ENCODE peak calls at places on chromosomes 4 and X, in ten cellular contexts. Z, W, L, Q, C, V, E, I, O and F are unnamed samples.

GRCh38 chr4:109075617-109076016 is 226.8 kb downstream of the COL25A1 start:
- DNase-seq in Z (no peak), E (no peak), W (no peak), I (no peak), O (no peak), Q (no peak), V (no peak), C (no peak), L (no peak), F (no peak)

GRCh38 chr4:163166041-163166579 is 580 bp downstream of the NAF1 start:
- DNase-seq in E (peak), C (peak), O (peak), L (peak), Q (peak), I (peak), W (peak), Z (peak), V (peak), F (peak)

GRCh38 chrX:47619486-47620302 is at the start of gene SYN1:
- DNase-seq in C (no peak), W (peak), E (peak), I (peak), V (peak), Z (peak), L (peak), O (peak), Q (peak), F (no peak)

GRCh38 chr4:1255151-1255550 is 6.2 kb upstream of the CTBP1 start:
- DNase-seq in Z (peak), Q (no peak), I (no peak), L (no peak), C (no peak), W (no peak), V (no peak), O (no peak), E (no peak), F (no peak)

GRCh38 chr4:87399148-87399547 is 8.2 kb upstream of the HSD17B11 start:
- DNase-seq in I (no peak), W (no peak), L (no peak), C (no peak), E (peak), O (no peak), Q (peak), V (no peak), Z (no peak), F (no peak)

GRCh38 chrX:110145854-110146253 is 142.9 kb downstream of the TMEM164 start:
- DNase-seq in V (no peak), L (no peak), Q (no peak), E (peak), O (no peak), Z (no peak), I (peak), W (peak), C (peak), F (no peak)

GRCh38 chr4:141140271-141141205 is 7.3 kb upstream of the RNF150 start:
- DNase-seq in Q (no peak), I (no peak), V (no peak), C (no peak), Z (no peak), E (no peak), L (no peak), W (no peak), O (no peak), F (no peak)

GRCh38 chr4:94801016-94801415 is 43.3 kb downstream of the BMPR1B start:
- DNase-seq in L (no peak), C (no peak), Z (no peak), V (no peak), W (no peak), Q (no peak), I (no peak), O (no peak), E (no peak), F (no peak)

GRCh38 chr4:150625033-150625432 is 43.1 kb downstream of the MAB21L2 start:
- DNase-seq in I (no peak), L (no peak), C (no peak), V (no peak), W (no peak), O (no peak), E (no peak), Z (no peak), Q (no peak), F (no peak)

GRCh38 chrX:50712777-50713176 is 101.2 kb downstream of the SHROOM4 start:
- DNase-seq in C (no peak), W (no peak), E (no peak), V (no peak), Z (no peak), O (no peak), Q (no peak), I (no peak), L (no peak), F (no peak)

GRCh38 chr4:110586137-110586850 is 36.6 kb downstream of the PITX2 start:
- DNase-seq in Q (no peak), E (no peak), I (peak), W (peak), L (no peak), C (peak), V (no peak), Z (no peak), O (no peak), F (no peak)

GRCh38 chr4:184102927-184103326 is 114.7 kb downstream of the ENPP6 start:
- DNase-seq in V (no peak), Q (no peak), O (no peak), I (no peak), C (no peak), W (no peak), Z (no peak), E (no peak), L (no peak), F (no peak)

GRCh38 chr4:139028191-139028661 is 12.6 kb downstream of the NOCT start:
- DNase-seq in Q (peak), I (no peak), E (no peak), V (no peak), O (no peak), Z (no peak), W (no peak), C (no peak), L (no peak), F (no peak)

GRCh38 chrX:16603822-16604221 is 46.1 kb upstream of the S100G start:
- DNase-seq in E (no peak), I (no peak), O (no peak), V (no peak), C (no peak), L (no peak), Q (no peak), Z (no peak), W (no peak), F (no peak)

GRCh38 chr4:177442623-177443155 is 452 bp upstream of the AGA start:
- DNase-seq in V (no peak), I (no peak), L (no peak), E (no peak), Z (no peak), C (peak), Q (no peak), W (peak), O (no peak), F (no peak)

GRCh38 chr4:6942238-6942800 is 32.7 kb downstream of the TBC1D14 start:
- DNase-seq in L (no peak), O (no peak), I (peak), W (peak), Q (no peak), V (no peak), E (no peak), Z (no peak), C (peak), F (no peak)

GRCh38 chr4:9859774-9860173 is 78.3 kb downstream of the DRD5 start:
- DNase-seq in Z (no peak), Q (no peak), I (no peak), C (no peak), O (no peak), W (no peak), V (no peak), E (no peak), L (no peak), F (no peak)

GRCh38 chrX:49100704-49101628 is 21.3 kb upstream of the WDR45 start:
- DNase-seq in E (peak), Q (peak), I (peak), W (peak), V (peak), Z (peak), L (peak), C (peak), O (peak), F (peak)

GRCh38 chr4:153497988-153498967 is 32.1 kb downstream of the TMEM131L start:
- DNase-seq in E (no peak), O (no peak), W (peak), V (no peak), Q (no peak), I (no peak), Z (no peak), C (peak), L (no peak), F (no peak)

GRCh38 chr4:73922766-73923630 is 53.8 kb downstream of the CXCL1 start:
- DNase-seq in Z (no peak), E (no peak), O (no peak), V (no peak), Q (no peak), C (no peak), L (no peak), W (peak), I (no peak), F (no peak)
- TF ChIP-seq CTCF in Z (peak), E (no peak), O (no peak), V (peak), Q (no peak), C (peak), L (peak), W (peak), I (peak), F (peak)

DNA sequence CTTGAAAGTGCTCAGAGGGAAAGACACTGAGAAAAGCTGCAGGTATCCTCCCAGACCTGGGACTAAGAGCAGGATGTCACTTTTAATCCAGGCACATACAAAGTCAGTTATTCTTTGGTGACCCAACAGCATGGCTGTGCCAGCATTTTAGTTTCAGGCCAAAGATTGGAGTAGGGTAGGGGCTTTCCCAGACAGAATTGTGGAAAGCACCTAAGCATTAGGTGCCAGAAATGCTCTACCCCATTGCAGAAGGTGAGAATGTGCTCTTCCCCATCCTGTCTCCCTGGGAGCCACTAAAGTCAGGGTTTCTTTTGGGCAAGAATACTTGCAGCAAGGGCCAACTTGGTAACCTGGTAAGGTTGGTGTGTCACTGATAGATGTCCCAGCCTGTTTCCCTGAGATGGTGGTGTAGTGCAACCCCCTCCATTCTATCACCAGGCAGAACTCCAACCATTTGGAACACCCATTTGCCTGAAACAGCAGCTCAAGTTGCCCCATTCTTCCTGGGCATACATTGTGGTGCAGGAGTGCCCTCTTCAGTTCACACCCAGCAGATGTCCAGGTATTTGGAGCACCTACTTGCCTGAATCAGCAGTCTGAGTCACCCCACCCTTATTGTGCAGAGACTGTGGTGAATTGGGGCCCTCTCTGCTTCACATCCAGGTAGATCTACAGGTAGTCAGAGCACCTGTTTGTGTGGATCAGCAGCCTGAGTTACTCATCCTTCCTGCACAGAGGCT is 183.5 kb downstream of the ZC4H2 start:
- DNase-seq in V (no peak), W (no peak), C (no peak), Q (no peak), Z (no peak), O (no peak), L (no peak), E (no peak), I (no peak), F (no peak)
- TF ChIP-seq CTCF in V (no peak), W (no peak), C (no peak), Q (no peak), Z (no peak), O (no peak), L (no peak), E (no peak), I (no peak), F (no peak)

DNA sequence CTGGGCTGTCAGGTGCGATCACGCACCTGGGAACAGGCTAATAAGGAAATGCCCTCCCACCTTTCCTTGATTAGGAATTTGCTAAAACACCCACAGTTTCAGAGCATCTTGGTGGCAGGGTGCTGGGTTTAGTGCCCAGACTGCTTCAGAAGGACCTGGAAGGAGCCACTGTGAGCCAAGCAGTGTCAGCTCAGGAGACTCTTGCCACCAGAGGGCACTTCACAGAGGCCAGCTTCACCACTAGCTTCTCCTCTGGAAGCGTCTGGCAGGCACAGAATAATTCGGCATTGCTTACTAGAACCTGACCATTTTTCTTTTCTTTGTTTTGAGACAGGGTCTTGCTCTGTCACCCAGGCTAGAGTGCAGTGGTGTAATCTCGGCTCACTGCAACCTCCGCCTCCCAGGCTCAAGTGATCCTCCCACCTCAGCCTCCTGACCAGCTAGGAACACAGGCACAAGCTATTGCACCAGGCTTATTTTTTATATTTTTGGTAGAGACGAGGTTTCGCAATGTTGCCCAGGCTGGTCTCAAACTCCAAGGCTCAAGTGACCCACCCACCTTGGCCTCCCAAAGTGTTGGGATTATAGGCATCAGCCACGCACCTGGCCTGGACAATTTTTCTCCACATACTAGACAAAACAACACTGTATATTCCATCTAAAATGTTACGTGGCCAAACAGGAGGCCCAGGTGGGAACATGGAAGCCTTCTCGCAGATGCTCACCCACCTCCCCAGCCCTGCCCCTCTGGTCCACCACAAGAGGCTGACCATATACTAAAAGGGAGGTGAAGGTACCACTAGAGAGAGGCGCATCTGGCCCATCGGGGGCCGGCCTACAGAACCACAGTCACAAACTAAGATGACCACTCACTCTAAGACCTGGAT is 14.1 kb downstream of the NOP14 start:
- DNase-seq in Q (peak), C (peak), O (no peak), E (no peak), Z (no peak), V (no peak), L (no peak), W (peak), I (no peak), F (peak)
- TF ChIP-seq CTCF in Q (peak), C (peak), O (no peak), E (peak), Z (peak), V (no peak), L (no peak), W (peak), I (peak), F (peak)

DNA sequence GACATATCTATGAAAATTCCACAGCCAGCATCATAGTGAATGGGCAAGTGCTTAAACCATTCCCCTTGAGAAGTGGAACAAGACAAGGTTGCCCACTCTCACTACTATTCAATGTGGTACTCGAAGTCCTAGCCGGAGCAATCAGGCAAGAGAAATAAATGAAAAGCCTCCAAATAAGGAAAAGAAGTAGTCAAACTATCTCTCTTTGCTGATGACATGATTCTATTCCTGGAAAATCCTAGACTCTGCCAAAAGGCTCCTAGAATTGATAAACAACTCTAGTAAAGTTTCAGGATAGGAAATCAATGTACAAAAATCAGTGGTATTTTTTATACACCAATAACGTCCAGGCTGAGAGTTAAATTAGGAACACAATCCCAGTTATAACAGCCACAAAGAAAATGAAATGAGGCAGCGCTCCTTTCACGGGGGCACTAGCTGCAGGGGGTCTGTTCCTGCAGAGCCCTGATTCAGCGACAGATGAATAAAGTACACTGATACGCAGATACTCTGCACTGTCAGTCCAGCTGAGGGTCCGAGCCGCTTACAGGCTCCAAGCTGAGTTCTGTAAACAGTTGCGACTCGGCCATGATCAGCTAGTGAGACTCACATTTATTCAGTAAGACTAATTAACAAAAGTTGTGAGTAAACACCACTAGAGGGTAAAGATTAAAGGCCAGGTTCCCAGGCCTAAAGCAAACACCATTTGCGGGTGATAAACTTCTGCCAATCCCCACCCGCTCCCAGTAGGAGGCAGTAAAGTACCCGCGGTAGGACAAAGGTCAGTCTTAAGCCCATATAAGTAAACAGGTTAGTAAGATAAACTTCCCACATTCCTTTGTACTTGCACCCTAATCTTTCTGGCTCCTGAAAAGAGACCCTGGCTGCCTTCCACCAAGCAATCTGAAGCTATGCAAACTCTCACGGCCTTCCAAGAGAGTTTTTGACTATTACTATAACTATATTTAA is 290.6 kb upstream of the GRID2 start:
- DNase-seq in W (no peak), Q (peak), L (no peak), V (no peak), O (no peak), Z (no peak), E (peak), I (no peak), C (no peak), F (no peak)
- TF ChIP-seq CTCF in W (no peak), Q (peak), L (no peak), V (no peak), O (no peak), Z (no peak), E (peak), I (no peak), C (peak), F (no peak)

GRCh38 chr4:180909279-180909678 is 1333.9 kb upstream of the TENM3 start:
- DNase-seq in W (no peak), V (no peak), I (no peak), L (no peak), Q (no peak), C (peak), O (no peak), Z (no peak), E (peak), F (no peak)
- TF ChIP-seq CTCF in W (no peak), V (no peak), I (no peak), L (no peak), Q (no peak), C (peak), O (no peak), Z (no peak), E (peak), F (no peak)

GRCh38 chr4:76084542-76084941 is 10.0 kb downstream of the ART3 start:
- DNase-seq in Q (no peak), C (no peak), E (no peak), W (no peak), L (no peak), V (no peak), I (no peak), O (no peak), Z (no peak), F (no peak)

GRCh38 chr4:76090241-76090691 is 15.8 kb downstream of the ART3 start:
- DNase-seq in E (no peak), Z (no peak), I (no peak), L (no peak), Q (no peak), W (peak), O (no peak), C (no peak), V (peak), F (no peak)

GRCh38 chr4:76083386-76083785 is 8.9 kb downstream of the ART3 start:
- DNase-seq in E (no peak), C (no peak), L (no peak), I (no peak), W (no peak), Q (no peak), V (no peak), O (no peak), Z (no peak), F (no peak)

GRCh38 chr4:76088719-76089118 is 14.2 kb downstream of the ART3 start:
- DNase-seq in Q (no peak), C (no peak), W (no peak), V (no peak), L (no peak), I (no peak), O (no peak), Z (no peak), E (no peak), F (no peak)

GRCh38 chr4:76087007-76087769 is 12.7 kb downstream of the ART3 start:
- DNase-seq in V (no peak), W (peak), Z (no peak), I (peak), O (no peak), Q (peak), C (no peak), E (peak), L (no peak), F (no peak)
- TF ChIP-seq CTCF in V (no peak), W (peak), Z (peak), I (peak), O (no peak), Q (peak), C (peak), E (peak), L (no peak), F (peak)

GRCh38 chrX:68511255-68511654 is 12.4 kb downstream of the YIPF6 start:
- DNase-seq in O (no peak), Z (no peak), C (peak), W (peak), E (peak), Q (no peak), I (peak), V (no peak), L (no peak), F (no peak)
- TF ChIP-seq CTCF in O (peak), Z (peak), C (peak), W (peak), E (peak), Q (peak), I (peak), V (peak), L (peak), F (peak)